ENCODE peak calls at places on chromosomes 6 and 20, in nine cellular contexts. One of them, this sample, is unnamed.

GRCh38 chr6:56093776-56094175 is 153.6 kb downstream of the COL21A1 start:
- DNase-seq in colonic mucosa: no peak
- DNase-seq in astrocyte of the cerebellum: no peak
- DNase-seq in hepatocyte: no peak
- DNase-seq in small intestine: no peak
- DNase-seq in uterus: no peak
- DNase-seq in fibroblast of lung: no peak
- DNase-seq in fibroblast of mammary gland: no peak
- DNase-seq in left ventricle myocardium inferior: no peak
- DNase-seq in this sample: no peak

GRCh38 chr6:136980070-136980469 is 58.0 kb downstream of the SLC35D3 start:
- DNase-seq in uterus: no peak
- DNase-seq in small intestine: no peak
- DNase-seq in fibroblast of lung: no peak
- DNase-seq in left ventricle myocardium inferior: no peak
- DNase-seq in colonic mucosa: no peak
- DNase-seq in hepatocyte: no peak
- DNase-seq in fibroblast of mammary gland: no peak
- DNase-seq in astrocyte of the cerebellum: no peak
- DNase-seq in this sample: no peak

GRCh38 chr20:766906-767305 is 1.4 kb downstream of the SLC52A3 start:
- DNase-seq in colonic mucosa: no peak
- DNase-seq in fibroblast of lung: no peak
- DNase-seq in uterus: no peak
- DNase-seq in astrocyte of the cerebellum: no peak
- DNase-seq in left ventricle myocardium inferior: no peak
- DNase-seq in small intestine: no peak
- DNase-seq in hepatocyte: no peak
- DNase-seq in fibroblast of mammary gland: no peak
- DNase-seq in this sample: no peak

GRCh38 chr6:15312500-15312899 is 66.6 kb downstream of the JARID2 start:
- DNase-seq in uterus: no peak
- DNase-seq in fibroblast of mammary gland: peak
- DNase-seq in left ventricle myocardium inferior: no peak
- DNase-seq in astrocyte of the cerebellum: no peak
- DNase-seq in hepatocyte: no peak
- DNase-seq in fibroblast of lung: no peak
- DNase-seq in small intestine: no peak
- DNase-seq in colonic mucosa: no peak
- DNase-seq in this sample: no peak

GRCh38 chr6:7974932-7975763 is 64.6 kb upstream of the TXNDC5 start:
- DNase-seq in colonic mucosa: peak
- DNase-seq in small intestine: peak
- DNase-seq in uterus: peak
- DNase-seq in left ventricle myocardium inferior: peak
- DNase-seq in astrocyte of the cerebellum: peak
- DNase-seq in hepatocyte: peak
- DNase-seq in fibroblast of mammary gland: peak
- DNase-seq in fibroblast of lung: peak
- DNase-seq in this sample: peak

GRCh38 chr6:102488729-102489128 is 1095.2 kb downstream of the GRIK2 start:
- DNase-seq in uterus: no peak
- DNase-seq in astrocyte of the cerebellum: peak
- DNase-seq in fibroblast of mammary gland: peak
- DNase-seq in small intestine: no peak
- DNase-seq in hepatocyte: no peak
- DNase-seq in left ventricle myocardium inferior: no peak
- DNase-seq in fibroblast of lung: peak
- DNase-seq in colonic mucosa: no peak
- DNase-seq in this sample: no peak

GRCh38 chr20:36470482-36471062 is 70.7 kb upstream of the MYL9 start:
- DNase-seq in colonic mucosa: no peak
- DNase-seq in hepatocyte: no peak
- DNase-seq in fibroblast of lung: no peak
- DNase-seq in small intestine: no peak
- DNase-seq in uterus: no peak
- DNase-seq in astrocyte of the cerebellum: no peak
- DNase-seq in left ventricle myocardium inferior: no peak
- DNase-seq in fibroblast of mammary gland: no peak
- DNase-seq in this sample: no peak

GRCh38 chr6:149026530-149026942 is 279.7 kb downstream of the UST start:
- DNase-seq in fibroblast of lung: peak
- DNase-seq in hepatocyte: peak
- DNase-seq in astrocyte of the cerebellum: peak
- DNase-seq in fibroblast of mammary gland: peak
- DNase-seq in small intestine: no peak
- DNase-seq in uterus: no peak
- DNase-seq in left ventricle myocardium inferior: no peak
- DNase-seq in colonic mucosa: peak
- DNase-seq in this sample: peak

GRCh38 chr6:4274382-4275082 is 139.2 kb upstream of the ECI2 start:
- DNase-seq in astrocyte of the cerebellum: no peak
- DNase-seq in hepatocyte: no peak
- DNase-seq in uterus: no peak
- DNase-seq in fibroblast of lung: no peak
- DNase-seq in fibroblast of mammary gland: no peak
- DNase-seq in small intestine: no peak
- DNase-seq in colonic mucosa: no peak
- DNase-seq in left ventricle myocardium inferior: no peak
- DNase-seq in this sample: no peak

GRCh38 chr6:6969761-6970223 is 138.0 kb upstream of the RREB1 start:
- DNase-seq in fibroblast of lung: no peak
- DNase-seq in hepatocyte: peak
- DNase-seq in left ventricle myocardium inferior: no peak
- DNase-seq in uterus: no peak
- DNase-seq in astrocyte of the cerebellum: no peak
- DNase-seq in fibroblast of mammary gland: no peak
- DNase-seq in small intestine: peak
- DNase-seq in colonic mucosa: peak
- DNase-seq in this sample: no peak

GRCh38 chr20:41398408-41398807 is 31.8 kb upstream of the EMILIN3 start:
- DNase-seq in uterus: peak
- DNase-seq in colonic mucosa: peak
- DNase-seq in small intestine: no peak
- DNase-seq in fibroblast of mammary gland: no peak
- DNase-seq in left ventricle myocardium inferior: peak
- DNase-seq in hepatocyte: peak
- DNase-seq in astrocyte of the cerebellum: no peak
- DNase-seq in fibroblast of lung: peak
- DNase-seq in this sample: no peak

GRCh38 chr20:17518339-17519052 is 12.7 kb downstream of the BFSP1 start:
- DNase-seq in small intestine: no peak
- DNase-seq in fibroblast of mammary gland: peak
- DNase-seq in hepatocyte: no peak
- DNase-seq in astrocyte of the cerebellum: no peak
- DNase-seq in fibroblast of lung: no peak
- DNase-seq in left ventricle myocardium inferior: no peak
- DNase-seq in uterus: no peak
- DNase-seq in colonic mucosa: no peak
- DNase-seq in this sample: no peak

GRCh38 chr20:37361336-37361735 is 15.4 kb downstream of the SRC start:
- DNase-seq in fibroblast of mammary gland: no peak
- DNase-seq in left ventricle myocardium inferior: no peak
- DNase-seq in uterus: no peak
- DNase-seq in fibroblast of lung: no peak
- DNase-seq in astrocyte of the cerebellum: no peak
- DNase-seq in colonic mucosa: no peak
- DNase-seq in small intestine: no peak
- DNase-seq in hepatocyte: no peak
- DNase-seq in this sample: no peak

GRCh38 chr6:165092881-165093595 is 216.4 kb downstream of the C6orf118 start:
- DNase-seq in small intestine: no peak
- DNase-seq in hepatocyte: no peak
- DNase-seq in fibroblast of mammary gland: no peak
- DNase-seq in fibroblast of lung: no peak
- DNase-seq in astrocyte of the cerebellum: no peak
- DNase-seq in left ventricle myocardium inferior: no peak
- DNase-seq in uterus: no peak
- DNase-seq in colonic mucosa: no peak
- DNase-seq in this sample: peak

GRCh38 chr6:110430236-110430635 is 14.9 kb upstream of the DDO start:
- DNase-seq in colonic mucosa: no peak
- DNase-seq in left ventricle myocardium inferior: no peak
- DNase-seq in fibroblast of lung: no peak
- DNase-seq in small intestine: no peak
- DNase-seq in astrocyte of the cerebellum: no peak
- DNase-seq in fibroblast of mammary gland: no peak
- DNase-seq in uterus: no peak
- DNase-seq in hepatocyte: no peak
- DNase-seq in this sample: no peak

GRCh38 chr6:116373300-116373699 is 2.6 kb downstream of the DSE start:
- DNase-seq in fibroblast of mammary gland: peak
- DNase-seq in small intestine: no peak
- DNase-seq in hepatocyte: no peak
- DNase-seq in left ventricle myocardium inferior: no peak
- DNase-seq in fibroblast of lung: no peak
- DNase-seq in astrocyte of the cerebellum: no peak
- DNase-seq in uterus: no peak
- DNase-seq in colonic mucosa: no peak
- DNase-seq in this sample: no peak

GRCh38 chr6:116374586-116374985 is 3.8 kb downstream of the DSE start:
- DNase-seq in hepatocyte: no peak
- DNase-seq in colonic mucosa: no peak
- DNase-seq in astrocyte of the cerebellum: no peak
- DNase-seq in fibroblast of lung: no peak
- DNase-seq in fibroblast of mammary gland: no peak
- DNase-seq in left ventricle myocardium inferior: no peak
- DNase-seq in small intestine: no peak
- DNase-seq in uterus: no peak
- DNase-seq in this sample: no peak

GRCh38 chr6:116376149-116376548 is 5.4 kb downstream of the DSE start:
- DNase-seq in fibroblast of lung: no peak
- DNase-seq in colonic mucosa: no peak
- DNase-seq in fibroblast of mammary gland: no peak
- DNase-seq in left ventricle myocardium inferior: no peak
- DNase-seq in small intestine: no peak
- DNase-seq in astrocyte of the cerebellum: no peak
- DNase-seq in uterus: no peak
- DNase-seq in hepatocyte: no peak
- DNase-seq in this sample: no peak

GRCh38 chr6:116375262-116375661 is 4.5 kb downstream of the DSE start:
- DNase-seq in left ventricle myocardium inferior: no peak
- DNase-seq in fibroblast of mammary gland: no peak
- DNase-seq in small intestine: no peak
- DNase-seq in uterus: no peak
- DNase-seq in fibroblast of lung: no peak
- DNase-seq in colonic mucosa: no peak
- DNase-seq in astrocyte of the cerebellum: no peak
- DNase-seq in hepatocyte: no peak
- DNase-seq in this sample: no peak

DNA sequence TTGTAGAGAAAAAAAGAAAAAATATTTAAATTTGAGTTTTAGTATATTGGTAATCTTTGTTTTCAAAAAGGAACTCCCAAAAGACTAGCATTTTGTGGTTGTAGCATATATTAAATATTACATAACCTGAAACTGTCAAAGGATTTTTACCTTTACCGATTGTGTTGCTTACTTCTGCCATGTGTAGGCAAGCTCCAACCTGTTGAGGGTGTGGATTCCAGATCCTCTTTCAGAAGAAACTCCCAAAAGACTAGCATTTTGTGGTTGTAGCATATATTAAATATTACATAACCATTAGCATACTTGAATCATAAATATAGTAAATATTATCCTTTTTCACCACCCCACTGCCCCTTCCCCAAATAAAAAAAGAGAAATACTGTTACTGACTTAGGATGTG is 3.2 kb downstream of the DSE start:
- DNase-seq in hepatocyte: no peak
- DNase-seq in colonic mucosa: no peak
- DNase-seq in uterus: no peak
- DNase-seq in fibroblast of lung: no peak
- DNase-seq in small intestine: no peak
- DNase-seq in astrocyte of the cerebellum: no peak
- DNase-seq in fibroblast of mammary gland: no peak
- DNase-seq in left ventricle myocardium inferior: no peak
- DNase-seq in this sample: no peak
- H3K4me3 ChIP-seq in hepatocyte: no peak
- H3K4me3 ChIP-seq in colonic mucosa: no peak
- H3K4me3 ChIP-seq in uterus: no peak
- H3K4me3 ChIP-seq in fibroblast of lung: no peak
- H3K4me3 ChIP-seq in small intestine: no peak
- H3K4me3 ChIP-seq in astrocyte of the cerebellum: no peak
- H3K4me3 ChIP-seq in fibroblast of mammary gland: no peak
- H3K4me3 ChIP-seq in left ventricle myocardium inferior: no peak
- H3K4me3 ChIP-seq in this sample: no peak

GRCh38 chr6:85252552-85252951 is 197.3 kb upstream of the NT5E start:
- DNase-seq in colonic mucosa: no peak
- DNase-seq in hepatocyte: no peak
- DNase-seq in astrocyte of the cerebellum: no peak
- DNase-seq in fibroblast of mammary gland: no peak
- DNase-seq in small intestine: no peak
- DNase-seq in fibroblast of lung: no peak
- DNase-seq in uterus: no peak
- DNase-seq in left ventricle myocardium inferior: no peak
- DNase-seq in this sample: no peak
- H3K4me3 ChIP-seq in colonic mucosa: no peak
- H3K4me3 ChIP-seq in hepatocyte: no peak
- H3K4me3 ChIP-seq in astrocyte of the cerebellum: no peak
- H3K4me3 ChIP-seq in fibroblast of mammary gland: no peak
- H3K4me3 ChIP-seq in small intestine: no peak
- H3K4me3 ChIP-seq in fibroblast of lung: no peak
- H3K4me3 ChIP-seq in uterus: no peak
- H3K4me3 ChIP-seq in left ventricle myocardium inferior: no peak
- H3K4me3 ChIP-seq in this sample: no peak

DNA sequence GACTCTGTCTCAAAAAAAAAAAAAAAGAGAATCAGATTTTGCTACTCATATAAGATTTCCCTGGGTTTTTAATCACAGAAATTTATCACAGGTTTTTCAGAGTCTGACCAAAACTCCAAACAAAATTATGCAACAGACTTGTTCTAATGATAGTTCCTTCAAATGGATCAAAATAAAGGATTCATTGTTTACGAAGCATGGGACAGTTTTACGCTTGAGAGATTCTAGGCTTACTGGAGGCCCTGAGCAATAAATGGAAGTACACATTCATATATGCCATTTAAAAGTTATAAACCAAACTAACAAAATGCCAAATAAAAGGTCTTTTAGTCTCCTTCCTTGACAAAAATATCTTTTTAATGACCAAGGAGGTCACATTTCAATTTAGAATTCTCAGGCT is 245.1 kb upstream of the KCNQ5 start:
- DNase-seq in fibroblast of mammary gland: no peak
- DNase-seq in small intestine: no peak
- DNase-seq in hepatocyte: no peak
- DNase-seq in uterus: no peak
- DNase-seq in astrocyte of the cerebellum: no peak
- DNase-seq in fibroblast of lung: no peak
- DNase-seq in colonic mucosa: no peak
- DNase-seq in left ventricle myocardium inferior: no peak
- DNase-seq in this sample: no peak
- H3K4me3 ChIP-seq in fibroblast of mammary gland: no peak
- H3K4me3 ChIP-seq in small intestine: no peak
- H3K4me3 ChIP-seq in hepatocyte: no peak
- H3K4me3 ChIP-seq in uterus: no peak
- H3K4me3 ChIP-seq in astrocyte of the cerebellum: no peak
- H3K4me3 ChIP-seq in fibroblast of lung: no peak
- H3K4me3 ChIP-seq in colonic mucosa: no peak
- H3K4me3 ChIP-seq in left ventricle myocardium inferior: no peak
- H3K4me3 ChIP-seq in this sample: no peak

DNA sequence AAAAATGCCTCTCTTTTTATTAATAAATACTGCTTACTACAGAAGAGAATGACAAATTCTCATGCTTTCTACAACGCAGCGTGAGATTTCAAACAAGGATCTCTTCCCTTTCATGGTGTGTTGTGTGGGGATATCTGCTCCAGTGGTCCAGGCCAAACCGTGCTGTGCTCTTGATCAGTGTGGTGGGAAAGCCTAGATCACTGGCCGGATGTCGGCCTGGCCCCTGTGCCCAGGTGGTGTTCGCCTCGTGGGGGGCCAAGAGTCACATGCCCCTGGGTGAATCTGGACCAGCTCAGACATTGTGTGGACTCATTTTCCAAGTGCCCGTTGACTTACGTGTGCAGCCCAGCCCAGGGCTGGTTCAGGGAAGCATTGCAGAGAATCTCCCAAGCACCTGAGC is 4.3 kb downstream of the CDH4 start:
- DNase-seq in hepatocyte: no peak
- DNase-seq in small intestine: no peak
- DNase-seq in fibroblast of mammary gland: no peak
- DNase-seq in colonic mucosa: no peak
- DNase-seq in fibroblast of lung: no peak
- DNase-seq in astrocyte of the cerebellum: no peak
- DNase-seq in uterus: no peak
- DNase-seq in left ventricle myocardium inferior: no peak
- DNase-seq in this sample: no peak
- H3K4me3 ChIP-seq in hepatocyte: no peak
- H3K4me3 ChIP-seq in small intestine: no peak
- H3K4me3 ChIP-seq in fibroblast of mammary gland: no peak
- H3K4me3 ChIP-seq in colonic mucosa: no peak
- H3K4me3 ChIP-seq in fibroblast of lung: no peak
- H3K4me3 ChIP-seq in astrocyte of the cerebellum: no peak
- H3K4me3 ChIP-seq in uterus: no peak
- H3K4me3 ChIP-seq in left ventricle myocardium inferior: no peak
- H3K4me3 ChIP-seq in this sample: no peak

This sample was measured in AG09309.